ENCODE peak calls at places on chromosome 5, in ten cellular contexts. W is GM10248; O is cardiac muscle cell; E is CD8-positive, alpha-beta memory T cell; J is amygdala; H is ELR; P is LNCaP clone FGC; K is fibroblast of the conjunctiva; S is activated CD4-positive, CD25-positive, alpha-beta regulatory T cell treated with anti-CD3 and anti-CD28 coated beads, Interleukin-2, amount 50 U/mL, for 16 hours; Q is posterior cingulate gyrus. C is an unnamed sample.

GRCh38 chr5:180553530-180553929 is 37.8 kb downstream of the SCGB3A1 start:
- DNase-seq in W (no peak), O (no peak), E (no peak), J (no peak), H (no peak), P (no peak), K (no peak), S (no peak), Q (no peak), C (no peak)

GRCh38 chr5:124634228-124634819 is 112.1 kb downstream of the ZNF608 start:
- DNase-seq in W (no peak), O (no peak), E (no peak), J (no peak), H (peak), P (no peak), K (no peak), S (no peak), Q (no peak), C (no peak)

GRCh38 chr5:45695680-45696093 is 493 bp downstream of the HCN1 start:
- DNase-seq in W (peak), O (peak), E (no peak), J (no peak), H (no peak), P (no peak), K (no peak), S (no peak), Q (peak), C (no peak)

GRCh38 chr5:169099801-169100734 is 200.9 kb downstream of the SLIT3 start:
- DNase-seq in W (no peak), O (no peak), E (no peak), J (no peak), H (no peak), P (no peak), K (no peak), S (no peak), Q (no peak), C (no peak)

GRCh38 chr5:80054682-80055081 is 19.5 kb downstream of the THBS4 start:
- DNase-seq in W (no peak), O (no peak), E (no peak), J (no peak), H (peak), P (no peak), K (no peak), S (no peak), Q (no peak), C (no peak)

GRCh38 chr5:173629628-173630027 is 13.2 kb upstream of the BOD1 start:
- DNase-seq in W (peak), O (no peak), E (no peak), J (no peak), H (peak), P (no peak), K (no peak), S (no peak), Q (no peak), C (no peak)

GRCh38 chr5:78779771-78780616 is 131.4 kb upstream of the LHFPL2 start:
- DNase-seq in W (no peak), O (no peak), E (no peak), J (no peak), H (peak), P (no peak), K (no peak), S (no peak), Q (no peak), C (no peak)

GRCh38 chr5:67771221-67771620 is 444.3 kb upstream of the PIK3R1 start:
- DNase-seq in W (no peak), O (no peak), E (no peak), J (no peak), H (no peak), P (no peak), K (no peak), S (no peak), Q (no peak), C (no peak)

GRCh38 chr5:88509403-88509802 is 240.8 kb upstream of the TMEM161B start:
- DNase-seq in W (no peak), O (peak), E (no peak), J (no peak), H (no peak), P (no peak), K (no peak), S (no peak), Q (no peak), C (no peak)

GRCh38 chr5:71887680-71888079 is 168.6 kb downstream of the CARTPT start:
- DNase-seq in W (peak), O (peak), E (peak), J (no peak), H (peak), P (peak), K (peak), S (no peak), Q (no peak), C (no peak)

GRCh38 chr5:138508958-138509357 is 34.1 kb downstream of the ETF1 start:
- DNase-seq in W (no peak), O (no peak), E (no peak), J (no peak), H (no peak), P (no peak), K (no peak), S (no peak), Q (no peak), C (no peak)

GRCh38 chr5:78065663-78066062 is 228.8 kb downstream of the AP3B1 start:
- DNase-seq in W (no peak), O (no peak), E (no peak), J (no peak), H (peak), P (no peak), K (no peak), S (no peak), Q (no peak), C (no peak)

GRCh38 chr5:12772276-12772675 is 868.0 kb upstream of the CTNND2 start:
- DNase-seq in W (no peak), O (no peak), E (no peak), J (no peak), H (peak), P (no peak), K (no peak), S (no peak), Q (no peak), C (no peak)

GRCh38 chr5:170269579-170269978 is 28.0 kb downstream of the LCP2 start:
- DNase-seq in W (no peak), O (no peak), E (peak), J (no peak), H (peak), P (no peak), K (no peak), S (no peak), Q (no peak), C (no peak)

GRCh38 chr5:90294604-90295003 is 115.0 kb downstream of the CETN3 start:
- DNase-seq in W (no peak), O (peak), E (no peak), J (no peak), H (no peak), P (no peak), K (no peak), S (no peak), Q (no peak), C (no peak)

GRCh38 chr5:150058480-150059126 is 27.8 kb downstream of the CSF1R start:
- DNase-seq in W (no peak), O (no peak), E (no peak), J (no peak), H (peak), P (no peak), K (no peak), S (no peak), Q (no peak), C (no peak)

GRCh38 chr5:68070641-68071191 is 144.8 kb upstream of the PIK3R1 start:
- DNase-seq in W (peak), O (no peak), E (no peak), J (no peak), H (peak), P (no peak), K (no peak), S (no peak), Q (no peak), C (no peak)

GRCh38 chr5:38724301-38725030 is 121.3 kb upstream of the OSMR start:
- DNase-seq in W (no peak), O (no peak), E (no peak), J (no peak), H (peak), P (no peak), K (no peak), S (no peak), Q (no peak), C (no peak)

GRCh38 chr5:171961117-171961516 is 45.3 kb downstream of the FBXW11 start:
- DNase-seq in W (peak), O (no peak), E (no peak), J (no peak), H (no peak), P (no peak), K (no peak), S (no peak), Q (no peak), C (no peak)

GRCh38 chr5:7678057-7678456 is 172.9 kb downstream of the CFAP90 start:
- DNase-seq in W (no peak), O (no peak), E (no peak), J (no peak), H (no peak), P (no peak), K (no peak), S (no peak), Q (no peak), C (no peak)